ENCODE peak calls at places on chromosomes 2 and 18, in seven cellular contexts. One of them, this sample, is unnamed.

GRCh38 chr2:60634443-60634842 is 81.0 kb upstream of the BCL11A start:
- DNase-seq in lung: no peak
- DNase-seq in kidney: no peak
- DNase-seq in adipocyte: no peak
- DNase-seq in PC-9: no peak
- DNase-seq in GM23338: no peak
- DNase-seq in GM23248: peak; percentile 38
- DNase-seq in this sample: peak; percentile 48

GRCh38 chr2:182543746-182544525 is 117.1 kb upstream of the PDE1A start:
- DNase-seq in GM23338: no peak
- DNase-seq in adipocyte: no peak
- DNase-seq in GM23248: no peak
- DNase-seq in PC-9: no peak
- DNase-seq in kidney: no peak
- DNase-seq in lung: no peak
- DNase-seq in this sample: no peak

GRCh38 chr2:173578404-173579092 is 223.9 kb downstream of the CDCA7 start:
- DNase-seq in PC-9: no peak
- DNase-seq in GM23338: no peak
- DNase-seq in kidney: no peak
- DNase-seq in lung: no peak
- DNase-seq in GM23248: no peak
- DNase-seq in adipocyte: no peak
- DNase-seq in this sample: peak; percentile 50

GRCh38 chr2:145028055-145028630 is 508.2 kb upstream of the ZEB2 start:
- DNase-seq in adipocyte: no peak
- DNase-seq in PC-9: no peak
- DNase-seq in GM23248: no peak
- DNase-seq in kidney: no peak
- DNase-seq in lung: no peak
- DNase-seq in GM23338: no peak
- DNase-seq in this sample: no peak

GRCh38 chr2:191657977-191658376 is 20.0 kb upstream of the NABP1 start:
- DNase-seq in adipocyte: peak; percentile 80
- DNase-seq in PC-9: no peak
- DNase-seq in lung: no peak
- DNase-seq in GM23338: no peak
- DNase-seq in GM23248: peak; percentile 92
- DNase-seq in kidney: no peak
- DNase-seq in this sample: peak; percentile 79

GRCh38 chr2:64617631-64618151 is 36.0 kb downstream of the SERTAD2 start:
- DNase-seq in lung: no peak
- DNase-seq in kidney: no peak
- DNase-seq in GM23248: no peak
- DNase-seq in adipocyte: no peak
- DNase-seq in PC-9: no peak
- DNase-seq in GM23338: no peak
- DNase-seq in this sample: no peak

GRCh38 chr18:75207298-75208054 is 1.5 kb downstream of the PTGR3 start:
- DNase-seq in GM23338: no peak
- DNase-seq in adipocyte: peak; percentile 75
- DNase-seq in GM23248: peak; percentile 57
- DNase-seq in lung: no peak
- DNase-seq in PC-9: no peak
- DNase-seq in kidney: no peak
- DNase-seq in this sample: peak; percentile 22

GRCh38 chr2:33264766-33265165 is 211.7 kb upstream of the RASGRP3 start:
- DNase-seq in lung: no peak
- DNase-seq in kidney: no peak
- DNase-seq in PC-9: no peak
- DNase-seq in adipocyte: peak; percentile 21
- DNase-seq in GM23248: peak; percentile 7
- DNase-seq in GM23338: no peak
- DNase-seq in this sample: no peak

GRCh38 chr2:145043399-145043834 is 523.5 kb upstream of the ZEB2 start:
- DNase-seq in PC-9: no peak
- DNase-seq in GM23248: no peak
- DNase-seq in adipocyte: no peak
- DNase-seq in kidney: no peak
- DNase-seq in GM23338: no peak
- DNase-seq in lung: no peak
- DNase-seq in this sample: no peak

GRCh38 chr2:29241955-29242565 is 126.8 kb downstream of the CLIP4 start:
- DNase-seq in GM23248: no peak
- DNase-seq in GM23338: no peak
- DNase-seq in PC-9: no peak
- DNase-seq in kidney: no peak
- DNase-seq in adipocyte: no peak
- DNase-seq in lung: no peak
- DNase-seq in this sample: no peak

GRCh38 chr2:214451516-214451915 is 40.7 kb downstream of the VWC2L start:
- DNase-seq in GM23248: no peak
- DNase-seq in GM23338: no peak
- DNase-seq in PC-9: no peak
- DNase-seq in kidney: no peak
- DNase-seq in adipocyte: no peak
- DNase-seq in lung: no peak
- DNase-seq in this sample: no peak

GRCh38 chr18:31101148-31102019 is 837 bp downstream of the DSC2 start:
- DNase-seq in GM23248: no peak
- DNase-seq in adipocyte: no peak
- DNase-seq in kidney: peak; percentile 89
- DNase-seq in lung: peak; percentile 76
- DNase-seq in PC-9: peak; percentile 50
- DNase-seq in GM23338: peak; percentile 82
- DNase-seq in this sample: no peak

GRCh38 chr2:224031358-224031970 is 7.6 kb downstream of the SERPINE2 start:
- DNase-seq in adipocyte: no peak
- DNase-seq in kidney: no peak
- DNase-seq in lung: no peak
- DNase-seq in GM23248: peak; percentile 21
- DNase-seq in PC-9: no peak
- DNase-seq in GM23338: peak; percentile 25
- DNase-seq in this sample: no peak

GRCh38 chr2:43233218-43234212 is 7.1 kb upstream of the ZFP36L2 start:
- DNase-seq in GM23338: no peak
- DNase-seq in adipocyte: no peak
- DNase-seq in lung: no peak
- DNase-seq in kidney: no peak
- DNase-seq in GM23248: no peak
- DNase-seq in PC-9: no peak
- DNase-seq in this sample: no peak

GRCh38 chr2:109063326-109063670 is 65.7 kb upstream of the SH3RF3 start:
- DNase-seq in lung: no peak
- DNase-seq in GM23248: no peak
- DNase-seq in adipocyte: no peak
- DNase-seq in kidney: no peak
- DNase-seq in PC-9: no peak
- DNase-seq in GM23338: peak; percentile 33
- DNase-seq in this sample: no peak

GRCh38 chr2:101837354-101837753 is 139.8 kb downstream of the MAP4K4 start:
- DNase-seq in adipocyte: peak; percentile 53
- DNase-seq in kidney: no peak
- DNase-seq in GM23248: no peak
- DNase-seq in lung: no peak
- DNase-seq in PC-9: no peak
- DNase-seq in GM23338: no peak
- DNase-seq in this sample: no peak

GRCh38 chr2:37456479-37456878 is 112.0 kb downstream of the QPCT start:
- DNase-seq in adipocyte: no peak
- DNase-seq in kidney: no peak
- DNase-seq in PC-9: no peak
- DNase-seq in GM23248: peak; percentile 15
- DNase-seq in GM23338: no peak
- DNase-seq in lung: no peak
- DNase-seq in this sample: peak; percentile 52

GRCh38 chr2:178908810-178909209 is 101.6 kb upstream of the TTN start:
- DNase-seq in lung: no peak
- DNase-seq in GM23248: no peak
- DNase-seq in adipocyte: no peak
- DNase-seq in kidney: no peak
- DNase-seq in PC-9: no peak
- DNase-seq in GM23338: no peak
- DNase-seq in this sample: no peak

GRCh38 chr2:69103495-69103894 is 90.5 kb downstream of the ANTXR1 start:
- DNase-seq in lung: no peak
- DNase-seq in PC-9: no peak
- DNase-seq in GM23338: no peak
- DNase-seq in GM23248: no peak
- DNase-seq in kidney: no peak
- DNase-seq in adipocyte: no peak
- DNase-seq in this sample: no peak

GRCh38 chr2:146602856-146603255 is 1242.0 kb upstream of the ACVR2A start:
- DNase-seq in PC-9: no peak
- DNase-seq in adipocyte: peak; percentile 42
- DNase-seq in kidney: no peak
- DNase-seq in lung: no peak
- DNase-seq in GM23248: peak; percentile 21
- DNase-seq in GM23338: no peak
- DNase-seq in this sample: no peak

GRCh38 chr18:68267583-68267982 is 447.3 kb downstream of the TMX3 start:
- DNase-seq in GM23248: peak; percentile 70
- DNase-seq in GM23338: no peak
- DNase-seq in kidney: no peak
- DNase-seq in lung: no peak
- DNase-seq in adipocyte: peak; percentile 52
- DNase-seq in PC-9: no peak
- DNase-seq in this sample: peak; percentile 76

DNA sequence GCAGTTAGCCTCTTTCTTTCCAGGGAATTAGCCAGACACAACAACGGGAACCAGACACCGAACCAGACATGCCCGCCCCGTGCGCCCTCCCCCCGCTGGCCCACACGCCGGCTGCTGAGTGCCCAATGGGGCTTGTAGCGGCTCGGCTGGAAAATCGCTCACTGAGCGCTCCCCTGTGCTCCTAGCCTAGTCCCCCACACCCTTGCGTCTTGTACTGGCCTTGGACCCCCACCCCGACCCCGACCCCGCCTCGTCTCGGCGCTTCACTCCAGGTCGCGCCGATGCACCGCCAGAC is 1.3 kb downstream of the GAD1 start:
- DNase-seq in kidney: no peak
- DNase-seq in adipocyte: no peak
- DNase-seq in PC-9: no peak
- DNase-seq in GM23248: no peak
- DNase-seq in GM23338: peak; percentile 66
- DNase-seq in lung: no peak
- DNase-seq in this sample: no peak
- H3K4me3 ChIP-seq in kidney: peak overlapping the region; percentile 67
- H3K4me3 ChIP-seq in adipocyte: peak overlapping the region; percentile 57
- H3K4me3 ChIP-seq in PC-9: peak overlapping the region; percentile 65
- H3K4me3 ChIP-seq in GM23248: peak overlapping the region; percentile 75
- H3K4me3 ChIP-seq in GM23338: peak overlapping the region; percentile 63
- H3K4me3 ChIP-seq in lung: no peak overlapping the region
- H3K4me3 ChIP-seq in this sample: peak overlapping the region; percentile 44

DNA sequence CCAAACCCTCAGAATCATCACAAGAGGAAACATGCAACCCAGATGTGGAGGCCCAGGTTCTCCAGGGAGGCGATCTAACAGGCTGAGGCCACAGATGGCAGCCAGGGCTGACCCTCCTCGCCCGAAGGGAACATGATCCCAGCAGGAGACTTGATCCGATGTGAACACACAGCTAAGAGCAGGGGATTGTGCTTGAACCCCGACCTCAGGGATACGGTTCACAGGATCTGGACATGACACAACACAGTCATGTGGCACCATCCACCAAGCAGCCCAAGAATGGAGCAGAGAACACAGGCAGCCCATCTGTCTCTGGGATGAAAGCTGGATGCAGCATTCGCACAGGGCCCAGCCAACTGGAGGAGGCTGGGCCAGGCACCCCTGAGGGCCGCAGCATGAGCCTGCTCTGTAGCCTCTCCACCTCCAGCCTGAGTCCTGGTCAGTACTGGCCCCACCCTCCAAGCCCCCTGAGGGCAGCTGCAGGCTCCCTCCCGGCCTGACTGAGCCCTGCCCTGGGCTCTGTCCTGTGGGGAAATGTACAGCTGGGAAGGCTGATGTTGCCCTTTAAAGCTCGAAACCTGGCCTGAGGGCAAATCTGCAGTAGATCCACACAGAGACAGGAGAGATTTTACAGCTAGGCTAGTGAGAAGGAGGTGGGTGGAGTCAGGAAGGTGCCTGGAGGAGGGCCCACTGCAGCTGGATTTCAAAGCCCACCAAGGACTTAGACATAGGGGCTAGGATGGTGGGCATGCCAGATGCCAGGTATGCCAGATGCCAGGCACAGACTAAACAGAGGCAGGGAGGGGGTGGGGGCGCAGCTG is 39.0 kb downstream of the AQP12A start:
- DNase-seq in kidney: no peak
- DNase-seq in PC-9: no peak
- DNase-seq in GM23338: no peak
- DNase-seq in adipocyte: no peak
- DNase-seq in lung: no peak
- DNase-seq in GM23248: no peak
- DNase-seq in this sample: no peak
- H3K36me3 ChIP-seq in kidney: no peaks in the 10 kb centered on the region
- H3K36me3 ChIP-seq in PC-9: no peaks in the 10 kb centered on the region
- H3K36me3 ChIP-seq in GM23338: peaks cover 3% of the 10 kb centered on the region
- H3K36me3 ChIP-seq in adipocyte: no peaks in the 10 kb centered on the region
- H3K36me3 ChIP-seq in lung: no peaks in the 10 kb centered on the region
- H3K36me3 ChIP-seq in GM23248: no peaks in the 10 kb centered on the region
- H3K36me3 ChIP-seq in this sample: no peaks in the 10 kb centered on the region

DNA sequence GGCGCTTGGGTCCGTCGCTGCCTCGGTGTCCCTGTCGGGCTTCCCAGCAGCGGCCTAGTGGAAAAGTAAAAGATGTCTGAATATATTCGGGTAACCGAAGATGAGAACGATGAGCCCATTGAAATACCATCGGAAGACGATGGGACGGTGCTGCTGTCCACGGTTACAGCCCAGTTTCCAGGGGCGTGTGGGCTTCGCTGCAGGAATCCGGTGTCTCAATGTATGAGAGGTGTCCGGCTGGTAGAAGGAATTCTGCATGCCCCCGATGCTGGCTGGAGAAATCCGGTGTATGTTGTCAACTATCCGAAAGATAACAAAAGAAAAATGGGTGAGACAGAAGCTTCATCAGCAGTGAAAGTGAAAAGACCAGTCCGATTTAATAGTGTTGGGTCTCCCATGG is 8.0 kb downstream of the HES6 start:
- DNase-seq in PC-9: no peak
- DNase-seq in GM23248: no peak
- DNase-seq in kidney: no peak
- DNase-seq in adipocyte: no peak
- DNase-seq in lung: no peak
- DNase-seq in GM23338: no peak
- DNase-seq in this sample: no peak
- H3K4me3 ChIP-seq in PC-9: no peak overlapping the region
- H3K4me3 ChIP-seq in GM23248: peak overlapping the region; percentile 66
- H3K4me3 ChIP-seq in kidney: peak overlapping the region; percentile 62
- H3K4me3 ChIP-seq in adipocyte: peak overlapping the region; percentile 75
- H3K4me3 ChIP-seq in lung: no peak overlapping the region
- H3K4me3 ChIP-seq in GM23338: peak overlapping the region; percentile 84
- H3K4me3 ChIP-seq in this sample: no peak overlapping the region

GRCh38 chr2:151439127-151439526 is 29.4 kb downstream of the RIF1 start:
- DNase-seq in adipocyte: no peak
- DNase-seq in lung: no peak
- DNase-seq in kidney: no peak
- DNase-seq in GM23338: no peak
- DNase-seq in PC-9: no peak
- DNase-seq in GM23248: no peak
- DNase-seq in this sample: no peak

GRCh38 chr2:151437630-151438029 is 27.9 kb downstream of the RIF1 start:
- DNase-seq in adipocyte: peak; percentile 75
- DNase-seq in GM23338: peak; percentile 30
- DNase-seq in lung: no peak
- DNase-seq in GM23248: peak; percentile 36
- DNase-seq in kidney: no peak
- DNase-seq in PC-9: no peak
- DNase-seq in this sample: peak; percentile 25

GRCh38 chr2:151438506-151438905 is 28.8 kb downstream of the RIF1 start:
- DNase-seq in adipocyte: no peak
- DNase-seq in kidney: no peak
- DNase-seq in GM23338: no peak
- DNase-seq in PC-9: no peak
- DNase-seq in GM23248: no peak
- DNase-seq in lung: no peak
- DNase-seq in this sample: no peak
- H3K36me3 ChIP-seq in adipocyte: peaks cover 77% of the 10 kb centered on the region
- H3K36me3 ChIP-seq in kidney: peaks cover 17% of the 10 kb centered on the region
- H3K36me3 ChIP-seq in GM23338: peaks cover 80% of the 10 kb centered on the region
- H3K36me3 ChIP-seq in PC-9: peaks cover 18% of the 10 kb centered on the region
- H3K36me3 ChIP-seq in GM23248: peaks cover 62% of the 10 kb centered on the region
- H3K36me3 ChIP-seq in lung: peaks cover 24% of the 10 kb centered on the region
- H3K36me3 ChIP-seq in this sample: peaks cover 5% of the 10 kb centered on the region

This sample was measured in bronchial epithelial cell.